ENCODE peak calls at places on chromosomes 12 and 14, in four cellular contexts. D, E, V and H are unnamed samples.

GRCh38 chr14:63200035-63200740 is 4.1 kb upstream of the RHOJ start:
- DNase-seq in V (no peak), D (no peak), E (no peak), H (no peak)

GRCh38 chr12:94240171-94240570 is 91.8 kb downstream of the PLXNC1 start:
- DNase-seq in D (no peak), E (no peak), V (no peak), H (no peak)

GRCh38 chr14:29805415-29806123 is 122.1 kb downstream of the PRKD1 start:
- DNase-seq in V (no peak), D (no peak), E (peak; percentile 96), H (no peak)

GRCh38 chr14:68520637-68521556 is 272.0 kb downstream of the ZFP36L1 start:
- DNase-seq in D (no peak), E (no peak), V (no peak), H (no peak)

GRCh38 chr14:96309128-96309906 is 53.3 kb downstream of the BDKRB1 start:
- DNase-seq in V (no peak), E (no peak), D (no peak), H (no peak)

GRCh38 chr14:59254911-59255545 is 66.6 kb downstream of the DAAM1 start:
- DNase-seq in E (peak; percentile 20), D (peak; percentile 12), V (no peak), H (no peak)

GRCh38 chr12:98503343-98503592 is 12.1 kb upstream of the TMPO start:
- DNase-seq in D (peak; percentile 71), V (peak; percentile 93), E (peak; percentile 96), H (peak; percentile 97)

GRCh38 chr12:110582286-110583136 is 607 bp downstream of the PPTC7 start:
- DNase-seq in D (peak; percentile 84), V (peak; percentile 82), E (peak; percentile 53), H (peak; percentile 63)

GRCh38 chr12:98352835-98353234 is 162.6 kb upstream of the TMPO start:
- DNase-seq in E (no peak), V (no peak), D (no peak), H (no peak)

GRCh38 chr12:19988918-19989317 is 379.4 kb upstream of the PDE3A start:
- DNase-seq in E (no peak), V (no peak), D (no peak), H (no peak)

GRCh38 chr12:45726594-45727300 is 2.8 kb upstream of the ARID2 start:
- DNase-seq in E (peak; percentile 51), D (peak; percentile 55), V (peak; percentile 28), H (peak; percentile 75)